ENCODE peak calls at places on chromosomes 11 and 22, in five cellular contexts. One of them, this sample, is unnamed.

GRCh38 chr11:7826316-7826715 is 29.6 kb upstream of the OR5P2 start:
- DNase-seq in mesendoderm: no peak
- DNase-seq in neural progenitor cell: no peak
- DNase-seq in mammary epithelial cell: no peak
- DNase-seq in kidney epithelial cell: no peak
- DNase-seq in this sample: no peak

GRCh38 chr22:46584081-46584903 is 35.9 kb upstream of the GRAMD4 start:
- DNase-seq in mesendoderm: peak
- DNase-seq in neural progenitor cell: peak
- DNase-seq in mammary epithelial cell: no peak
- DNase-seq in kidney epithelial cell: no peak
- DNase-seq in this sample: no peak

GRCh38 chr22:50731811-50732624 is 6.0 kb upstream of the ACR start:
- DNase-seq in mesendoderm: no peak
- DNase-seq in neural progenitor cell: peak
- DNase-seq in mammary epithelial cell: peak
- DNase-seq in kidney epithelial cell: no peak
- DNase-seq in this sample: no peak

GRCh38 chr11:119739021-119739703 is 10.2 kb upstream of the NECTIN1 start:
- DNase-seq in mesendoderm: no peak
- DNase-seq in neural progenitor cell: no peak
- DNase-seq in mammary epithelial cell: no peak
- DNase-seq in kidney epithelial cell: no peak
- DNase-seq in this sample: no peak

GRCh38 chr22:44269757-44270555 is 42.8 kb downstream of the SHISAL1 start:
- DNase-seq in mesendoderm: no peak
- DNase-seq in neural progenitor cell: no peak
- DNase-seq in mammary epithelial cell: no peak
- DNase-seq in kidney epithelial cell: no peak
- DNase-seq in this sample: no peak

GRCh38 chr22:45892681-45893461 is 84.1 kb downstream of the WNT7B start:
- DNase-seq in mesendoderm: no peak
- DNase-seq in neural progenitor cell: no peak
- DNase-seq in mammary epithelial cell: no peak
- DNase-seq in kidney epithelial cell: no peak
- DNase-seq in this sample: no peak

GRCh38 chr11:113562981-113563461 is 87.8 kb upstream of the DRD2 start:
- DNase-seq in mesendoderm: peak
- DNase-seq in neural progenitor cell: no peak
- DNase-seq in mammary epithelial cell: no peak
- DNase-seq in kidney epithelial cell: no peak
- DNase-seq in this sample: no peak

GRCh38 chr11:64305691-64306562 is 603 bp downstream of the ESRRA start:
- DNase-seq in mesendoderm: peak
- DNase-seq in neural progenitor cell: peak
- DNase-seq in mammary epithelial cell: peak
- DNase-seq in kidney epithelial cell: no peak
- DNase-seq in this sample: no peak

GRCh38 chr22:35754761-35755160 is 37.1 kb downstream of the APOL5 start:
- DNase-seq in mesendoderm: no peak
- DNase-seq in neural progenitor cell: no peak
- DNase-seq in mammary epithelial cell: peak
- DNase-seq in kidney epithelial cell: no peak
- DNase-seq in this sample: no peak

GRCh38 chr22:50074551-50075042 is 10.6 kb downstream of the MLC1 start:
- DNase-seq in mesendoderm: peak
- DNase-seq in neural progenitor cell: no peak
- DNase-seq in mammary epithelial cell: no peak
- DNase-seq in kidney epithelial cell: no peak
- DNase-seq in this sample: no peak

GRCh38 chr11:2991477-2992233 is 474 bp downstream of the NAP1L4 start:
- DNase-seq in mesendoderm: peak
- DNase-seq in neural progenitor cell: no peak
- DNase-seq in mammary epithelial cell: peak
- DNase-seq in kidney epithelial cell: no peak
- DNase-seq in this sample: no peak

GRCh38 chr22:24555496-24556253 is at the start of gene SNRPD3:
- DNase-seq in mesendoderm: peak
- DNase-seq in neural progenitor cell: peak
- DNase-seq in mammary epithelial cell: peak
- DNase-seq in kidney epithelial cell: peak
- DNase-seq in this sample: peak

GRCh38 chr11:23310276-23310675 is 450.0 kb upstream of the CCDC179 start:
- DNase-seq in mesendoderm: no peak
- DNase-seq in neural progenitor cell: no peak
- DNase-seq in mammary epithelial cell: no peak
- DNase-seq in kidney epithelial cell: no peak
- DNase-seq in this sample: no peak

GRCh38 chr22:37196539-37197450 is 8.7 kb upstream of the C1QTNF6 start:
- DNase-seq in mesendoderm: peak
- DNase-seq in neural progenitor cell: peak
- DNase-seq in mammary epithelial cell: peak
- DNase-seq in kidney epithelial cell: no peak
- DNase-seq in this sample: peak
- H3K4me3 ChIP-seq in mesendoderm: no peak
- H3K4me3 ChIP-seq in neural progenitor cell: no peak
- H3K4me3 ChIP-seq in mammary epithelial cell: no peak
- H3K4me3 ChIP-seq in kidney epithelial cell: no peak
- H3K4me3 ChIP-seq in this sample: no peak

GRCh38 chr11:72111300-72111699 is 1.2 kb downstream of the ANAPC15 start:
- DNase-seq in mesendoderm: no peak
- DNase-seq in neural progenitor cell: no peak
- DNase-seq in mammary epithelial cell: no peak
- DNase-seq in kidney epithelial cell: no peak
- DNase-seq in this sample: no peak
- H3K4me3 ChIP-seq in mesendoderm: no peak
- H3K4me3 ChIP-seq in neural progenitor cell: peak
- H3K4me3 ChIP-seq in mammary epithelial cell: peak
- H3K4me3 ChIP-seq in kidney epithelial cell: peak
- H3K4me3 ChIP-seq in this sample: no peak

GRCh38 chr22:16828876-16829275 is 3.7 kb upstream of the XKR3 start:
- DNase-seq in mesendoderm: peak
- DNase-seq in neural progenitor cell: no peak
- DNase-seq in mammary epithelial cell: no peak
- DNase-seq in kidney epithelial cell: no peak
- DNase-seq in this sample: no peak

GRCh38 chr22:16819249-16819648 is 6.0 kb downstream of the XKR3 start:
- DNase-seq in mesendoderm: no peak
- DNase-seq in neural progenitor cell: no peak
- DNase-seq in mammary epithelial cell: no peak
- DNase-seq in kidney epithelial cell: no peak
- DNase-seq in this sample: no peak

GRCh38 chr22:16829985-16830384 is 4.8 kb upstream of the XKR3 start:
- DNase-seq in mesendoderm: no peak
- DNase-seq in neural progenitor cell: no peak
- DNase-seq in mammary epithelial cell: no peak
- DNase-seq in kidney epithelial cell: no peak
- DNase-seq in this sample: no peak

GRCh38 chr22:16827506-16827905 is 2.3 kb upstream of the XKR3 start:
- DNase-seq in mesendoderm: no peak
- DNase-seq in neural progenitor cell: no peak
- DNase-seq in mammary epithelial cell: no peak
- DNase-seq in kidney epithelial cell: no peak
- DNase-seq in this sample: no peak

GRCh38 chr22:16824718-16825687 is at the start of gene XKR3:
- DNase-seq in mesendoderm: peak
- DNase-seq in neural progenitor cell: no peak
- DNase-seq in mammary epithelial cell: no peak
- DNase-seq in kidney epithelial cell: peak
- DNase-seq in this sample: no peak
- H3K4me3 ChIP-seq in mesendoderm: no peak
- H3K4me3 ChIP-seq in neural progenitor cell: no peak
- H3K4me3 ChIP-seq in mammary epithelial cell: no peak
- H3K4me3 ChIP-seq in kidney epithelial cell: no peak
- H3K4me3 ChIP-seq in this sample: no peak

GRCh38 chr11:1760351-1761109 is 3.2 kb downstream of the CTSD start:
- DNase-seq in mesendoderm: no peak
- DNase-seq in neural progenitor cell: no peak
- DNase-seq in mammary epithelial cell: no peak
- DNase-seq in kidney epithelial cell: no peak
- DNase-seq in this sample: peak

GRCh38 chr11:1763336-1763795 is 361 bp downstream of the CTSD start:
- DNase-seq in mesendoderm: no peak
- DNase-seq in neural progenitor cell: no peak
- DNase-seq in mammary epithelial cell: no peak
- DNase-seq in kidney epithelial cell: no peak
- DNase-seq in this sample: no peak

GRCh38 chr11:1761110-1761856 is 2.4 kb downstream of the CTSD start:
- DNase-seq in mesendoderm: no peak
- DNase-seq in neural progenitor cell: no peak
- DNase-seq in mammary epithelial cell: no peak
- DNase-seq in kidney epithelial cell: no peak
- DNase-seq in this sample: no peak

GRCh38 chr11:1762537-1763302 is 1.0 kb downstream of the CTSD start:
- DNase-seq in mesendoderm: no peak
- DNase-seq in neural progenitor cell: no peak
- DNase-seq in mammary epithelial cell: peak
- DNase-seq in kidney epithelial cell: no peak
- DNase-seq in this sample: no peak

GRCh38 chr11:1761857-1762536 is 1.7 kb downstream of the CTSD start:
- DNase-seq in mesendoderm: no peak
- DNase-seq in neural progenitor cell: no peak
- DNase-seq in mammary epithelial cell: no peak
- DNase-seq in kidney epithelial cell: no peak
- DNase-seq in this sample: no peak
- H3K4me3 ChIP-seq in mesendoderm: no peak
- H3K4me3 ChIP-seq in neural progenitor cell: no peak
- H3K4me3 ChIP-seq in mammary epithelial cell: peak
- H3K4me3 ChIP-seq in kidney epithelial cell: peak
- H3K4me3 ChIP-seq in this sample: no peak

DNA sequence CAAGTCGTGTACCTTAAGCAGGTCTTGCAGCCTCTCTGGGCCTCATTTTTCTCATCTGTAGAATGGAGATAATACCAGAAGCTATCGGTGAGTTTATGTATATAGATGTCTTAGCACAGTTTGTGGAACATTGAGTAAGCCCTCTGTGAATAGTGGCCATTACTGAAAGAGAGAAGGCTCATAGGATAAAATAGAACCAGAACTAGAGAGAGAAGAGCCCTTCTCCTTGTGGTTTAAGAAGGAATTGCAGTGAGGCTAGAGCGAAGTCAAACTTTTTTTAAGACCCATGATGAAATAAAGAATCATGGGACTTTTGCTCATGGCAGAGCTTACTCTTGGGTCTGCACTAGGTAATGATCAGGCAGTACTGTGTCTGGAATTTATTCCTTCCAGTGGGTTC is 137.1 kb downstream of the TRIM44 start:
- DNase-seq in mesendoderm: no peak
- DNase-seq in neural progenitor cell: no peak
- DNase-seq in mammary epithelial cell: no peak
- DNase-seq in kidney epithelial cell: no peak
- DNase-seq in this sample: no peak
- H3K4me3 ChIP-seq in mesendoderm: no peak
- H3K4me3 ChIP-seq in neural progenitor cell: no peak
- H3K4me3 ChIP-seq in mammary epithelial cell: no peak
- H3K4me3 ChIP-seq in kidney epithelial cell: no peak
- H3K4me3 ChIP-seq in this sample: no peak

DNA sequence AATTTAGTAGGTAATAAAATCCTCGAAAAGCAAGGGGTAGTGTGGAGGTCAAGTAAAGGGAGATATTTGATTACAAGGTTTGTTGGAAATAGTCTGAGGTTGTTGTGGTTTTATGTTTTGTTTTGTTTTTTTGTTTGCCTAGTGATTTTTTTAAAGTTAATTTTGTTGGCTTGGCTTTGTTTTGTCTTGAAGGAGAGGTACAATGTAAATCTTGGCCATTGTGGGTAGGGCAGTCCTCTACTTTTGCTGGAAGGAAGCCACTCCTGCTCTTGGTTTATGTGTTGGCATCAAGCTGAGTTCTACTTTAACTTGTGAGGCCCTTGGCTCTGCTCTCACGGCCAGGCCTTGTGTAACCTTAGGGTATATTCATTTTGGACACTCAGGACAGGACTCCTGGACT is 3.2 kb downstream of the AMOTL1 start:
- DNase-seq in mesendoderm: no peak
- DNase-seq in neural progenitor cell: no peak
- DNase-seq in mammary epithelial cell: peak
- DNase-seq in kidney epithelial cell: no peak
- DNase-seq in this sample: no peak
- H3K4me3 ChIP-seq in mesendoderm: no peak
- H3K4me3 ChIP-seq in neural progenitor cell: no peak
- H3K4me3 ChIP-seq in mammary epithelial cell: no peak
- H3K4me3 ChIP-seq in kidney epithelial cell: no peak
- H3K4me3 ChIP-seq in this sample: no peak

GRCh38 chr11:60844870-60845221 is 2.9 kb downstream of the CCDC86 start:
- DNase-seq in mesendoderm: no peak
- DNase-seq in neural progenitor cell: no peak
- DNase-seq in mammary epithelial cell: no peak
- DNase-seq in kidney epithelial cell: no peak
- DNase-seq in this sample: no peak
- H3K4me3 ChIP-seq in mesendoderm: no peak
- H3K4me3 ChIP-seq in neural progenitor cell: no peak
- H3K4me3 ChIP-seq in mammary epithelial cell: peak
- H3K4me3 ChIP-seq in kidney epithelial cell: no peak
- H3K4me3 ChIP-seq in this sample: no peak

DNA sequence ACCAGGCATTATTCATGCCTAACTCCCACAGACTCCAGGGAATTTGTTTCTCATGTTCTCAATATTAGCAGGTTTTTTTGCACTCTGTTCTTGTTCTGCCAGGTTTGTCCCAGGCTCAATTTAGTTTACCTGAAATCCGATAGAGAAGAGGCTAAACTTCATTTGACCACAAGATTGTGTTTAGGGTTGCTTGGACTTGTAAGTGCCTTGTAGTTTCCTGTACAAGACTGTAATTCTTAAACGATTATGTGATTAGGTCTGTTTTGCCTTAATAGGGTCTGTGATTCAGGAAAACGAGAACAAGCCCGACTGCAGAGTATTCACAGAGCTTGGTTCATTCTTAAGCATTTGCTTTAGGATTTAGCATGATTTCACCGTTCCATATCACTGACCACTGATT is 1.8 kb downstream of the PRSS23 start:
- DNase-seq in mesendoderm: no peak
- DNase-seq in neural progenitor cell: no peak
- DNase-seq in mammary epithelial cell: peak
- DNase-seq in kidney epithelial cell: no peak
- DNase-seq in this sample: no peak
- H3K4me3 ChIP-seq in mesendoderm: no peak
- H3K4me3 ChIP-seq in neural progenitor cell: peak
- H3K4me3 ChIP-seq in mammary epithelial cell: peak
- H3K4me3 ChIP-seq in kidney epithelial cell: peak
- H3K4me3 ChIP-seq in this sample: peak